ENCODE peak calls at places on chromosomes 12 and 14, in four cellular contexts. R is Panc1, A is T-helper 2 cell, N is AG08396. G is an unnamed sample.

GRCh38 chr14:88327497-88327896 is 4.4 kb upstream of the KCNK10 start:
- DNase-seq in R (no peak), N (no peak), A (no peak), G (no peak)

GRCh38 chr14:84770030-84770429 is 759.9 kb upstream of the FLRT2 start:
- DNase-seq in A (no peak), N (no peak), R (no peak), G (no peak)

GRCh38 chr14:81091139-81091538 is 129.6 kb downstream of the GTF2A1 start:
- DNase-seq in R (no peak), N (no peak), A (no peak), G (no peak)

GRCh38 chr14:77714926-77715325 is 7.0 kb downstream of the SLIRP start:
- DNase-seq in A (no peak), N (no peak), R (no peak), G (no peak)

GRCh38 chr12:116455540-116456306 is 103.5 kb upstream of the MAP1LC3B2 start:
- DNase-seq in A (no peak), N (peak; percentile 76), R (no peak), G (no peak)

GRCh38 chr14:69013943-69014782 is 35.1 kb upstream of the ACTN1 start:
- DNase-seq in R (no peak), A (no peak), N (no peak), G (no peak)

GRCh38 chr14:91113829-91114078 is at the start of gene DGLUCY:
- DNase-seq in A (peak; percentile 47), R (no peak), N (peak; percentile 89), G (no peak)

GRCh38 chr12:1691123-1692007 is 495 bp downstream of the ADIPOR2 start:
- DNase-seq in A (no peak), R (no peak), N (peak; percentile 49), G (no peak)

GRCh38 chr14:60602312-60602711 is 47.0 kb downstream of the SIX1 start:
- DNase-seq in N (no peak), R (no peak), A (no peak), G (no peak)

GRCh38 chr14:49505026-49505766 is 81.0 kb downstream of the RPS29 start:
- DNase-seq in R (no peak), A (no peak), N (no peak), G (no peak)

GRCh38 chr14:103284574-103285467 is 49.2 kb upstream of the EIF5 start:
- DNase-seq in A (no peak), R (no peak), N (no peak), G (no peak)

GRCh38 chr12:461425-461824 is 1.7 kb downstream of the B4GALNT3 start:
- DNase-seq in R (no peak), N (no peak), A (no peak), G (no peak)

GRCh38 chr14:68666206-68666730 is 126.6 kb downstream of the ZFP36L1 start:
- DNase-seq in R (no peak), N (no peak), A (no peak), G (no peak)

GRCh38 chr14:104676130-104676693 is 13.2 kb upstream of the INF2 start:
- DNase-seq in A (no peak), N (no peak), R (no peak), G (no peak)

GRCh38 chr12:95998611-95999300 is 2.6 kb upstream of the HAL start:
- DNase-seq in A (peak; percentile 9), R (peak; percentile 25), N (peak; percentile 64), G (peak; percentile 78)

GRCh38 chr12:58847876-58848600 is 72.3 kb downstream of the LRIG3 start:
- DNase-seq in N (no peak), R (no peak), A (no peak), G (no peak)

GRCh38 chr12:85568395-85569103 is 267.7 kb downstream of the RASSF9 start:
- DNase-seq in R (no peak), N (no peak), A (no peak), G (no peak)

GRCh38 chr12:88450130-88450529 is 130.1 kb downstream of the KITLG start:
- DNase-seq in A (no peak), R (no peak), N (no peak), G (no peak)

GRCh38 chr14:30272848-30273563 is 286.0 kb upstream of the G2E3 start:
- DNase-seq in N (no peak), R (no peak), A (no peak), G (no peak)

GRCh38 chr12:31089072-31089471 is 15.4 kb downstream of the DDX11 start:
- DNase-seq in A (no peak), N (no peak), R (no peak), G (no peak)

GRCh38 chr14:68937790-68938514 is 41.1 kb downstream of the ACTN1 start:
- DNase-seq in A (no peak), N (no peak), R (no peak), G (no peak)

GRCh38 chr12:24820872-24821271 is 128.0 kb downstream of the BCAT1 start:
- DNase-seq in N (peak; percentile 4), R (no peak), A (no peak), G (no peak)

GRCh38 chr12:11981174-11981733 is 89.5 kb upstream of the BCL2L14 start:
- DNase-seq in N (no peak), R (no peak), A (peak; percentile 9), G (no peak)

GRCh38 chr14:79018846-79019245 is 848.7 kb downstream of the NRXN3 start:
- DNase-seq in R (no peak), N (peak; percentile 45), A (no peak), G (no peak)

GRCh38 chr12:105418821-105419291 is 88.4 kb downstream of the C12orf75 start:
- DNase-seq in R (no peak), N (no peak), A (no peak), G (no peak)

GRCh38 chr12:105172037-105172436 is 63.9 kb downstream of the APPL2 start:
- DNase-seq in A (no peak), R (no peak), N (no peak), G (no peak)

GRCh38 chr14:71203306-71203705 is 296.0 kb downstream of the PCNX1 start:
- DNase-seq in R (no peak), A (no peak), N (no peak), G (no peak)

GRCh38 chr14:60349663-60350365 is 100.8 kb downstream of the PPM1A start:
- DNase-seq in A (no peak), R (no peak), N (peak; percentile 51), G (no peak)

GRCh38 chr14:52111583-52111982 is 42.7 kb upstream of the NID2 start:
- DNase-seq in R (no peak), A (no peak), N (no peak), G (no peak)

GRCh38 chr14:100593751-100594624 is 6.8 kb upstream of the BEGAIN start:
- DNase-seq in A (no peak), R (no peak), N (no peak), G (no peak)

GRCh38 chr12:65881348-65881961 is 57.2 kb downstream of the HMGA2 start:
- DNase-seq in R (no peak), A (no peak), N (peak; percentile 29), G (no peak)

GRCh38 chr12:67414011-67414715 is 145.0 kb downstream of the CAND1 start:
- DNase-seq in R (no peak), A (no peak), N (no peak), G (no peak)

GRCh38 chr14:54642950-54643695 is 76.2 kb downstream of the SAMD4A start:
- DNase-seq in R (no peak), N (no peak), A (no peak), G (no peak)

G was measured in hippocampal formation.